ENCODE peak calls at places on chromosomes 5 and 9, in nine cellular contexts. Z is uterus; H is Peyer's patch; I is heart right ventricle; V is H9; K is lower lobe of right lung; N is CD8-positive, alpha-beta T cell; E is ovary; U is GM12878. W is an unnamed sample.

GRCh38 chr9:114911167-114911821 is 19.1 kb downstream of the TNFSF8 start:
- DNase-seq in Z (no peak), H (no peak), I (no peak), V (no peak), K (no peak), N (no peak), E (no peak), U (no peak), W (no peak)

GRCh38 chr5:52861368-52861767 is 73.7 kb downstream of the ITGA1 start:
- DNase-seq in Z (no peak), H (no peak), I (no peak), V (no peak), K (no peak), N (no peak), E (no peak), U (no peak), W (no peak)

GRCh38 chr5:179385892-179386291 is 40.6 kb upstream of the ADAMTS2 start:
- DNase-seq in Z (no peak), H (peak; percentile 24), I (no peak), V (peak; percentile 15), K (no peak), N (no peak), E (no peak), U (no peak), W (no peak)

GRCh38 chr5:1465117-1465516 is 19.9 kb upstream of the SLC6A3 start:
- DNase-seq in Z (no peak), H (no peak), I (no peak), V (no peak), K (no peak), N (no peak), E (no peak), U (no peak), W (no peak)

GRCh38 chr5:114174131-114174530 is 187.7 kb upstream of the KCNN2 start:
- DNase-seq in Z (no peak), H (no peak), I (no peak), V (no peak), K (no peak), N (no peak), E (no peak), U (no peak), W (no peak)

GRCh38 chr5:160297004-160297403 is 15.4 kb downstream of the CCNJL start:
- DNase-seq in Z (no peak), H (no peak), I (no peak), V (no peak), K (no peak), N (no peak), E (no peak), U (no peak), W (no peak)

GRCh38 chr5:31144364-31144763 is 49.1 kb upstream of the CDH6 start:
- DNase-seq in Z (no peak), H (no peak), I (no peak), V (no peak), K (no peak), N (no peak), E (no peak), U (no peak), W (no peak)

GRCh38 chr9:126412945-126413344 is 86.3 kb downstream of the MVB12B start:
- DNase-seq in Z (no peak), H (no peak), I (no peak), V (no peak), K (no peak), N (no peak), E (no peak), U (no peak), W (no peak)

GRCh38 chr9:12776775-12777055 is 1.9 kb downstream of the LURAP1L start:
- DNase-seq in Z (no peak), H (no peak), I (no peak), V (no peak), K (no peak), N (no peak), E (no peak), U (no peak), W (no peak)

GRCh38 chr9:12777149-12778010 is 2.6 kb downstream of the LURAP1L start:
- DNase-seq in Z (no peak), H (no peak), I (no peak), V (no peak), K (no peak), N (no peak), E (no peak), U (no peak), W (no peak)

GRCh38 chr9:12774861-12775367 is at the start of gene LURAP1L:
- DNase-seq in Z (peak; percentile 59), H (peak; percentile 73), I (no peak), V (peak; percentile 53), K (no peak), N (no peak), E (peak; percentile 24), U (no peak), W (peak; percentile 20)

GRCh38 chr9:12775373-12775962 is 648 bp downstream of the LURAP1L start:
- DNase-seq in Z (no peak), H (peak; percentile 48), I (peak; percentile 27), V (peak; percentile 53), K (peak; percentile 42), N (no peak), E (peak; percentile 52), U (no peak), W (peak; percentile 16)

DNA sequence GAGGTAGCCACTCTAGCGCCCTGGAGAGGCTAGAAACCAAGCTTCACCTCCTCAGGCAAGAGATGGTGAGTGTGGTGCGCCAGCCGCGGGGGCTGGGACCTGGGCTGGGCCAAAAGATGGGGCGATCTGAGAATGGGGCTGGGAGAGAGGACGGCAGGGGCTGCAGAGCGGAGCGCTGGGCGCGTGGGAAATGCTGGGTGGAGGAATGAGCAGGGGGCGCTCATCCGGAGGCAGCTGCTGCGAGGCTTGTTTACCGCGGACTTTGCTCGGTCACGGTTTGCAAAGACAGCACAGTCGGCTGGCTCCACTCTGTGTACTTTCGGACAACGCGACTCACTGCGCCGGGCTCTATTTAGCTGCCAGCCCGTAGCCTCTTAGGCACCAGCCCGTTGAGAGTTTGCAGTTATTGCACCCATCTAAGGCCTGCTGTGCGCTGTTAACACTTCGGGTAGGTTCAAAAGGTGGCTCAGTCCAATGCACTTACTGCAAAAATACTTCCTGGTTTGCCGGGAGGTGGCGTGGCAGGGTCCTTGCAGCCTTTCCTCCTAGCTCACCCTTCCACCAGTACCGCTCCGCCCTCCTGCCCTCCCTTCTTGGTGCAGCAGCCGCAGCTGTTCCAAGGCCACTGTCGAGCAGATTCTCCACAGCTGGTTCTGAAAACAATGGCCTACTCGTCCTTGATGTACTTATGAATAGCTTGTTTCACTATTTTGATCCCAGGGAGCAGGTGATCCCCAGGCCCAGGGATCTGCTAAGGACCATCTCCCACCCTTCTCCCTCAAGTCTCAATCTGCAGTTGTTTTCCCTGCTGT is 1.3 kb downstream of the LURAP1L start:
- DNase-seq in Z (peak; percentile 86), H (peak; percentile 88), I (peak; percentile 82), V (peak; percentile 88), K (peak; percentile 84), N (no peak), E (peak; percentile 84), U (no peak), W (peak; percentile 82)
- TF ChIP-seq CTCF in Z (peak; percentile 55), H (peak; percentile 9), I (peak; percentile 56), V (peak; percentile 53), K (peak; percentile 53), N (no peak), E (peak; percentile 47), U (no peak), W (peak; percentile 65)

GRCh38 chr9:93027750-93028149 is 30.8 kb upstream of the SUSD3 start:
- DNase-seq in Z (no peak), H (no peak), I (no peak), V (no peak), K (no peak), N (no peak), E (no peak), U (no peak), W (no peak)

GRCh38 chr9:93030642-93031628 is 27.6 kb upstream of the SUSD3 start:
- DNase-seq in Z (no peak), H (no peak), I (no peak), V (no peak), K (no peak), N (no peak), E (no peak), U (no peak), W (no peak)

GRCh38 chr9:93025736-93026135 is 32.8 kb upstream of the SUSD3 start:
- DNase-seq in Z (no peak), H (no peak), I (no peak), V (no peak), K (no peak), N (no peak), E (no peak), U (no peak), W (no peak)

GRCh38 chr9:93026640-93027039 is 31.9 kb upstream of the SUSD3 start:
- DNase-seq in Z (no peak), H (no peak), I (no peak), V (no peak), K (no peak), N (no peak), E (no peak), U (no peak), W (no peak)

GRCh38 chr9:93028448-93029006 is 30.0 kb upstream of the SUSD3 start:
- DNase-seq in Z (no peak), H (peak; percentile 78), I (no peak), V (no peak), K (no peak), N (peak; percentile 56), E (no peak), U (peak; percentile 59), W (no peak)
- H3K4me1 ChIP-seq in Z (no peaks in the 10 kb centered on the region), H (no peaks in the 10 kb centered on the region), I (no peaks in the 10 kb centered on the region), V (no peaks in the 10 kb centered on the region), K (peaks cover 13% of the 10 kb centered on the region), N (peaks cover 91% of the 10 kb centered on the region), E (peaks cover 9% of the 10 kb centered on the region), U (peaks cover 16% of the 10 kb centered on the region), W (no peaks in the 10 kb centered on the region)

GRCh38 chr5:148827723-148828122 is 1.3 kb downstream of the ADRB2 start:
- DNase-seq in Z (no peak), H (no peak), I (no peak), V (no peak), K (no peak), N (no peak), E (no peak), U (no peak), W (no peak)

GRCh38 chr5:148829248-148829594 is 2.8 kb downstream of the ADRB2 start:
- DNase-seq in Z (no peak), H (no peak), I (no peak), V (no peak), K (no peak), N (no peak), E (no peak), U (no peak), W (no peak)

GRCh38 chr5:148829734-148830133 is 3.3 kb downstream of the ADRB2 start:
- DNase-seq in Z (no peak), H (no peak), I (peak; percentile 24), V (no peak), K (no peak), N (no peak), E (no peak), U (no peak), W (peak; percentile 28)

GRCh38 chr5:148830220-148830619 is 3.8 kb downstream of the ADRB2 start:
- DNase-seq in Z (no peak), H (no peak), I (no peak), V (no peak), K (no peak), N (no peak), E (no peak), U (no peak), W (peak; percentile 22)

DNA sequence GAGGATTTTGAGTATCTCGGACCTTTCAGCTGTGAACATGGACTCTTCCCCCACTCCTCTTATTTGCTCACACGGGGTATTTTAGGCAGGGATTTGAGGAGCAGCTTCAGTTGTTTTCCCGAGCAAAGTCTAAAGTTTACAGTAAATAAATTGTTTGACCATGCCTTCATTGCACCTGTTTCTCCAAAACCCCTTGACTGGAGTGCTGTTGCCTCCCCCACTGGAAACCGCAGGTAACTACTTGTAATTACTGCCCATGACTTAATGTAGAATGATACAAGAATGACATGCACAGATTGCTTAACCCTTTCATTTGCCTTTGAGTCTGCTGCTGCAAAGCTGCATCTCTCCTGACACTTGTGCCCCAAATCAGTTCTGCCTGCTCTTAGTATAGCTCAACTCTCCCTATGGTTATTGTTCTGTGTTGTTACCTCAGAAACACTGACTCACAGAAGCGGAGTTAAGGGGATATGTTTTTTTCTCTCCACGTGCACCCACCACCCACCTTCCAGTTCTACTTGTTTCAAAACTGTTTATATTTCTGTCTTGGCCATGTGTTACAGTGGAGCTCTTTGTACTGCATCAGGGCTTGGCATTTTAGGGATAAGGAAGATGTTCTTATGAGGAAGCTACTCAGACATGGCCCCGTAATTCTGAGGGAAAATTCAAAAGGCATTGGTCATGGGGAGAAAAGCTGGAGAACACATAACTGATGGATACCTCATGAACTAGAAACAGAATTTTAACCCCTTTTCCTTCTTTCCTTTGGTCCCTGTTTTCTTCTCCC is 2.2 kb downstream of the ADRB2 start:
- DNase-seq in Z (no peak), H (no peak), I (no peak), V (no peak), K (no peak), N (no peak), E (no peak), U (no peak), W (no peak)
- H3K27ac ChIP-seq in Z (peak overlapping the region; percentile 2), H (no peak overlapping the region), I (peak overlapping the region; percentile 94), V (no peak overlapping the region), K (peak overlapping the region; percentile 94), N (no peak overlapping the region), E (no peak overlapping the region), U (no peak overlapping the region), W (peak overlapping the region; percentile 96)

DNA sequence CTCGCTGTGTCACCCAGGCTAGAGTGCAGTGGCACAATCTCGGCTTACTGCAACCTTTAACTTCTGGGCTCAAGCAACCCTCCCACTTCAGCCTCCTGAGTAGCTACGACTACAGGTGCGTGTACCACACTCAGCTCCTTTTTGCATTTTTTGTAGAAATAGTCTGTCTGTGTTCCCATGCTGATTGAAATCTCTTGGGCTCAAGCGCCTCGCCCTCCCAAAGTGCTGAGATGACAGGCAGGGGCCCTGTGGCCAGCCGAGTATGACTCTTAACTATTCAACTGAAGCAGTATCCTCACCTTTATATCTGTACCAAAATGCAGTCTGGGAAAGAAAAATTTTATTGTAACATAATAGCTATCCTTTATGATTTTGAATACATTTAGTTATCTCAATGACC is 12.2 kb upstream of the NIM1K start:
- DNase-seq in Z (no peak), H (no peak), I (no peak), V (no peak), K (no peak), N (no peak), E (no peak), U (no peak), W (no peak)
- TF ChIP-seq CTCF in Z (no peak), H (no peak), I (no peak), V (no peak), K (no peak), N (no peak), E (no peak), U (no peak), W (no peak)